ENCODE peak calls at places on chromosomes 3 and 15, in six cellular contexts. J is NCI-H524; Z is kidney tubule cell; I is stimulated activated naive CD8-positive, alpha-beta T cell treated with anti-CD3 and anti-CD28 coated beads, Interleukin-15, Interleukin-2, amounts not matched to agents 100 U/mL and 50 U/mL, for 24 hours; C is mammary epithelial cell; P is thoracic aorta. L is an unnamed sample.

GRCh38 chr3:150972379-150972985 is at the start of gene CLRN1:
- DNase-seq in J (no peak), Z (no peak), I (no peak), C (no peak), P (no peak), L (no peak)

GRCh38 chr3:153029350-153029749 is 132.7 kb upstream of the RAP2B start:
- DNase-seq in J (no peak), Z (peak; percentile 22), I (no peak), C (peak; percentile 58), P (no peak), L (no peak)

GRCh38 chr3:179706233-179706632 is 53.4 kb downstream of the USP13 start:
- DNase-seq in J (peak; percentile 88), Z (no peak), I (no peak), C (no peak), P (no peak), L (no peak)

GRCh38 chr3:122985539-122985938 is 42.0 kb downstream of the SEMA5B start:
- DNase-seq in J (no peak), Z (no peak), I (no peak), C (no peak), P (no peak), L (no peak)

GRCh38 chr3:169836058-169836941 is 23.6 kb upstream of the LRRC34 start:
- DNase-seq in J (no peak), Z (peak; percentile 26), I (no peak), C (no peak), P (no peak), L (no peak)

GRCh38 chr15:41989573-41990242 is 17.4 kb upstream of the EHD4 start:
- DNase-seq in J (peak; percentile 50), Z (peak; percentile 77), I (peak; percentile 91), C (peak; percentile 53), P (peak; percentile 46), L (no peak)

GRCh38 chr3:105235785-105236184 is 130.9 kb upstream of the ALCAM start:
- DNase-seq in J (no peak), Z (no peak), I (no peak), C (no peak), P (no peak), L (no peak)

GRCh38 chr15:88586401-88587162 is 34.6 kb upstream of the AEN start:
- DNase-seq in J (no peak), Z (peak; percentile 48), I (no peak), C (peak; percentile 58), P (no peak), L (no peak)

GRCh38 chr3:134476977-134477376 is 8.8 kb downstream of the ANAPC13 start:
- DNase-seq in J (no peak), Z (no peak), I (no peak), C (peak; percentile 79), P (no peak), L (no peak)

GRCh38 chr15:101045236-101045646 is 126.1 kb downstream of the LRRK1 start:
- DNase-seq in J (no peak), Z (no peak), I (no peak), C (no peak), P (no peak), L (no peak)